ENCODE peak calls at places on chromosomes 7 and 10, in seven cellular contexts. I is hypothalamus; W is T-helper 9 cell; M is NCI-H2029 treated with DMSO at 0.1 percent for 48 hours; F is MV-4-11; N is BJ; E is activated CD4-positive, alpha-beta T cell treated with anti-CD3 and anti-CD28 coated beads, Interleukin-2, amount 10 ng/mL, durations not matched to agents 24 days and 14 days. U is an unnamed sample.

GRCh38 chr7:96636342-96636865 is 73.2 kb downstream of the SEM1 start:
- DNase-seq in E (no peak), N (peak; percentile 8), F (no peak), I (no peak), W (no peak), M (no peak), U (no peak)

GRCh38 chr7:151485006-151485732 is 34.5 kb downstream of the RHEB start:
- DNase-seq in I (no peak), N (no peak), E (no peak), M (no peak), W (no peak), F (peak; percentile 87), U (peak; percentile 66)

GRCh38 chr10:104937528-104937927 is 296.4 kb downstream of the SORCS3 start:
- DNase-seq in M (no peak), F (no peak), W (no peak), N (peak; percentile 14), E (no peak), I (no peak), U (peak; percentile 96)

GRCh38 chr10:62171791-62172190 is 96.9 kb downstream of the RTKN2 start:
- DNase-seq in I (no peak), W (no peak), M (no peak), F (peak; percentile 45), E (peak; percentile 9), N (no peak), U (no peak)

GRCh38 chr10:132536241-132536963 is 1.2 kb upstream of the INPP5A start:
- DNase-seq in W (no peak), I (no peak), E (peak; percentile 67), M (no peak), N (no peak), F (no peak), U (no peak)

GRCh38 chr10:121647401-121647800 is 49.2 kb upstream of the FGFR2 start:
- DNase-seq in I (no peak), M (no peak), W (no peak), F (no peak), E (no peak), N (no peak), U (no peak)

GRCh38 chr7:69890081-69890369 is 291.8 kb downstream of the AUTS2 start:
- DNase-seq in M (no peak), N (no peak), I (no peak), W (no peak), E (no peak), F (no peak), U (no peak)

GRCh38 chr10:116079355-116079754 is 193.7 kb downstream of the GFRA1 start:
- DNase-seq in W (no peak), I (no peak), F (no peak), M (no peak), N (no peak), E (no peak), U (no peak)

GRCh38 chr7:110130669-110131068 is 960.3 kb upstream of the LRRN3 start:
- DNase-seq in F (no peak), W (no peak), I (no peak), E (no peak), N (no peak), M (no peak), U (no peak)

GRCh38 chr7:1567893-1568292 is 1.9 kb downstream of the PSMG3 start:
- DNase-seq in F (no peak), M (no peak), W (no peak), E (no peak), N (no peak), I (no peak), U (peak; percentile 87)

GRCh38 chr7:107962817-107963216 is 40.1 kb downstream of the LAMB1 start:
- DNase-seq in F (no peak), I (no peak), N (no peak), M (no peak), E (no peak), W (no peak), U (no peak)

GRCh38 chr7:115731796-115732471 is 298.6 kb downstream of the TFEC start:
- DNase-seq in N (no peak), F (no peak), E (no peak), I (no peak), W (no peak), M (no peak), U (no peak)

GRCh38 chr10:110475722-110476515 is 21.8 kb upstream of the DUSP5 start:
- DNase-seq in I (no peak), N (no peak), F (no peak), M (no peak), W (no peak), E (no peak), U (no peak)

GRCh38 chr7:131424219-131424822 is 96.6 kb downstream of the MKLN1 start:
- DNase-seq in W (no peak), E (peak; percentile 71), I (no peak), M (peak; percentile 17), F (peak; percentile 31), N (no peak), U (peak; percentile 51)

GRCh38 chr10:47402681-47403301 is 18.7 kb upstream of the ZNF488 start:
- DNase-seq in W (no peak), E (no peak), N (peak; percentile 51), M (no peak), I (no peak), F (no peak), U (peak; percentile 94)

GRCh38 chr7:12913002-12913401 is 225.6 kb downstream of the ARL4A start:
- DNase-seq in I (no peak), F (no peak), E (no peak), N (no peak), M (no peak), W (no peak), U (no peak)

GRCh38 chr7:119895320-119895719 is 377.7 kb upstream of the KCND2 start:
- DNase-seq in M (no peak), N (no peak), E (no peak), W (no peak), F (no peak), I (no peak), U (no peak)

GRCh38 chr10:100579261-100579660 is 43.5 kb downstream of the HIF1AN start:
- DNase-seq in N (no peak), E (no peak), W (no peak), M (no peak), F (no peak), I (no peak), U (peak; percentile 26)

GRCh38 chr7:48052748-48053147 is 17.4 kb downstream of the C7orf57 start:
- DNase-seq in M (no peak), W (no peak), F (no peak), E (no peak), N (no peak), I (no peak), U (peak; percentile 67)

GRCh38 chr10:79026806-79027146 is 42.0 kb upstream of the ZMIZ1 start:
- DNase-seq in M (no peak), W (no peak), E (no peak), F (no peak), I (no peak), N (no peak), U (no peak)

GRCh38 chr10:4353964-4354363 is 472.0 kb upstream of the AKR1E2 start:
- DNase-seq in E (no peak), I (no peak), F (no peak), N (peak; percentile 47), W (no peak), M (no peak), U (peak; percentile 71)

GRCh38 chr10:97566338-97566986 is 6.1 kb upstream of the ANKRD2 start:
- DNase-seq in W (no peak), E (no peak), N (no peak), M (no peak), I (no peak), F (no peak), U (no peak)